ENCODE peak calls at places on chromosomes 12 and 14, in four cellular contexts. Q is RWPE1; K is activated naive CD4-positive, alpha-beta T cell treated with anti-CD3 and anti-CD28 coated beads, Interleukin-2, amount 50 U/mL, for 16 hours; T is CD14-positive monocyte. D is an unnamed sample.

GRCh38 chr14:103730490-103731035 is 15.0 kb downstream of the ZFYVE21 start:
- DNase-seq in Q (no peak), K (no peak), T (no peak), D (no peak)

GRCh38 chr12:106417926-106418910 is 60.7 kb downstream of the POLR3B start:
- DNase-seq in Q (peak), K (no peak), T (no peak), D (no peak)

GRCh38 chr14:24059841-24060388 is 8.1 kb downstream of the CARMIL3 start:
- DNase-seq in Q (no peak), K (no peak), T (peak), D (no peak)

GRCh38 chr14:56846970-56847928 is 37.0 kb upstream of the OTX2 start:
- DNase-seq in Q (no peak), K (no peak), T (no peak), D (no peak)

GRCh38 chr14:66140963-66141362 is 345.2 kb upstream of the CCDC196 start:
- DNase-seq in Q (no peak), K (no peak), T (no peak), D (no peak)

GRCh38 chr14:101022121-101022520 is 118.6 kb upstream of the RTL1 start:
- DNase-seq in Q (no peak), K (no peak), T (no peak), D (no peak)

GRCh38 chr12:45914090-45914489 is 76.3 kb downstream of the SCAF11 start:
- DNase-seq in Q (peak), K (no peak), T (no peak), D (no peak)

GRCh38 chr12:112303004-112303403 is 79.2 kb downstream of the HECTD4 start:
- DNase-seq in Q (peak), K (no peak), T (no peak), D (no peak)

GRCh38 chr12:122665759-122666158 is 37.4 kb downstream of the HCAR2 start:
- DNase-seq in Q (no peak), K (no peak), T (no peak), D (no peak)

GRCh38 chr14:25108959-25109358 is 59.0 kb upstream of the STXBP6 start:
- DNase-seq in Q (no peak), K (no peak), T (no peak), D (no peak)

GRCh38 chr12:76559277-76560082 is at the start of gene OSBPL8:
- DNase-seq in Q (peak), K (peak), T (peak), D (peak)